ENCODE peak calls at places on chromosomes 11 and 22, in five cellular contexts. R is type B pancreatic cell, A is NCI-H345, F is iris pigment epithelial cell, M is fibroblast of the conjunctiva. Z is an unnamed sample.

GRCh38 chr11:833114-833791 is 501 bp downstream of the CD151 start:
- DNase-seq in M (no peak), A (peak; percentile 59), R (no peak), F (no peak), Z (no peak)

GRCh38 chr11:119363874-119364590 is 17.5 kb downstream of the USP2 start:
- DNase-seq in R (no peak), A (peak; percentile 57), M (no peak), F (no peak), Z (no peak)

GRCh38 chr11:94737171-94737611 is 31.0 kb upstream of the AMOTL1 start:
- DNase-seq in M (no peak), A (no peak), F (peak; percentile 69), R (no peak), Z (no peak)

GRCh38 chr11:126645206-126645605 is 289.7 kb downstream of the ST3GAL4 start:
- DNase-seq in F (no peak), M (no peak), A (no peak), R (no peak), Z (no peak)

GRCh38 chr11:35798423-35798822 is 135.8 kb downstream of the TRIM44 start:
- DNase-seq in F (no peak), R (no peak), M (no peak), A (no peak), Z (no peak)

GRCh38 chr11:129292768-129293167 is 82.9 kb upstream of the BARX2 start:
- DNase-seq in R (no peak), F (no peak), A (no peak), M (no peak), Z (no peak)

GRCh38 chr11:112697779-112698178 is 263.4 kb upstream of the NCAM1 start:
- DNase-seq in F (no peak), A (no peak), M (no peak), R (no peak), Z (no peak)

GRCh38 chr22:23773247-23774113 is 831 bp downstream of the MMP11 start:
- DNase-seq in F (no peak), M (no peak), A (peak; percentile 66), R (no peak), Z (no peak)

GRCh38 chr11:31986201-31986889 is 104.5 kb upstream of the RCN1 start:
- DNase-seq in A (no peak), M (no peak), F (no peak), R (no peak), Z (no peak)

GRCh38 chr11:123434262-123434661 is 4.2 kb downstream of the GRAMD1B start:
- DNase-seq in R (no peak), A (no peak), F (peak; percentile 28), M (no peak), Z (no peak)

GRCh38 chr22:46545041-46545796 is 7.8 kb upstream of the CELSR1 start:
- DNase-seq in M (no peak), R (no peak), A (no peak), F (no peak), Z (no peak)

GRCh38 chr11:27420722-27421572 is 51.6 kb downstream of the LGR4 start:
- DNase-seq in F (peak; percentile 36), R (no peak), M (no peak), A (no peak), Z (no peak)

GRCh38 chr11:66327171-66328035 is 8.8 kb downstream of the RIN1 start:
- DNase-seq in A (no peak), F (peak; percentile 73), R (no peak), M (no peak), Z (no peak)

GRCh38 chr22:20798974-20799373 is 25.1 kb downstream of the SERPIND1 start:
- DNase-seq in F (no peak), M (no peak), A (no peak), R (no peak), Z (no peak)

GRCh38 chr11:94183251-94183885 is 54.7 kb downstream of the PANX1 start:
- DNase-seq in R (no peak), M (no peak), A (no peak), F (no peak), Z (no peak)

GRCh38 chr11:100512475-100512874 is 174.6 kb upstream of the ARHGAP42 start:
- DNase-seq in F (peak; percentile 10), R (no peak), A (no peak), M (no peak), Z (no peak)

GRCh38 chr11:60710482-60710881 is 11.1 kb downstream of the MS4A8 start:
- DNase-seq in R (no peak), F (no peak), A (no peak), M (no peak), Z (no peak)

GRCh38 chr11:118895093-118896039 is 11.7 kb downstream of the CXCR5 start:
- DNase-seq in F (no peak), A (no peak), R (no peak), M (no peak), Z (no peak)

GRCh38 chr22:35649026-35649553 is 844 bp downstream of the APOL6 start:
- DNase-seq in R (peak; percentile 36), M (no peak), A (no peak), F (no peak), Z (no peak)

GRCh38 chr11:117535201-117535869 is 207.7 kb downstream of the CEP164 start:
- DNase-seq in A (peak; percentile 55), R (no peak), M (no peak), F (no peak), Z (no peak)

GRCh38 chr11:27076121-27076589 is 35.5 kb downstream of the BBOX1 start:
- DNase-seq in A (peak; percentile 85), R (no peak), M (no peak), F (no peak), Z (peak; percentile 31)

GRCh38 chr11:10807629-10808552 is 835 bp downstream of the EIF4G2 start:
- DNase-seq in A (peak; percentile 48), F (peak; percentile 64), M (no peak), R (peak; percentile 77), Z (no peak)

GRCh38 chr11:105811242-105811641 is 201.4 kb downstream of the GRIA4 start:
- DNase-seq in R (no peak), A (no peak), M (no peak), F (no peak), Z (no peak)

GRCh38 chr22:17786435-17787158 is 12.3 kb upstream of the BID start:
- DNase-seq in R (no peak), F (no peak), M (no peak), A (peak; percentile 71), Z (no peak)

Z was measured in AG09309.